ENCODE peak calls at places on chromosomes 3 and 15, in eight cellular contexts. One of them, this sample, is unnamed.

GRCh38 chr3:187705164-187705563 is 2.8 kb upstream of the RTP2 start:
- DNase-seq in AG04449: no peak
- DNase-seq in AG08396: peak; percentile 41
- DNase-seq in ureter: no peak
- DNase-seq in RPMI7951: no peak
- DNase-seq in HT-29: no peak
- DNase-seq in kidney tubule cell: peak; percentile 23
- DNase-seq in HCEC 1CT: no peak
- DNase-seq in this sample: no peak

GRCh38 chr15:96346409-96346808 is 15.9 kb downstream of the NR2F2 start:
- DNase-seq in RPMI7951: no peak
- DNase-seq in HT-29: no peak
- DNase-seq in AG04449: no peak
- DNase-seq in ureter: no peak
- DNase-seq in kidney tubule cell: peak; percentile 29
- DNase-seq in AG08396: no peak
- DNase-seq in HCEC 1CT: no peak
- DNase-seq in this sample: no peak

GRCh38 chr3:107560166-107560565 is 37.4 kb downstream of the BBX start:
- DNase-seq in kidney tubule cell: no peak
- DNase-seq in ureter: no peak
- DNase-seq in HT-29: no peak
- DNase-seq in AG04449: no peak
- DNase-seq in AG08396: no peak
- DNase-seq in HCEC 1CT: no peak
- DNase-seq in RPMI7951: no peak
- DNase-seq in this sample: no peak

GRCh38 chr3:14170569-14171159 is 7.7 kb downstream of the XPC start:
- DNase-seq in ureter: no peak
- DNase-seq in AG08396: peak; percentile 20
- DNase-seq in HCEC 1CT: peak; percentile 85
- DNase-seq in RPMI7951: peak; percentile 69
- DNase-seq in HT-29: no peak
- DNase-seq in AG04449: peak; percentile 42
- DNase-seq in kidney tubule cell: peak; percentile 29
- DNase-seq in this sample: no peak

GRCh38 chr15:101496198-101496986 is 6.9 kb upstream of the PCSK6 start:
- DNase-seq in ureter: no peak
- DNase-seq in kidney tubule cell: no peak
- DNase-seq in RPMI7951: no peak
- DNase-seq in AG04449: no peak
- DNase-seq in HCEC 1CT: no peak
- DNase-seq in HT-29: no peak
- DNase-seq in AG08396: no peak
- DNase-seq in this sample: no peak

GRCh38 chr15:98441599-98441998 is 206.7 kb upstream of the IGF1R start:
- DNase-seq in HT-29: no peak
- DNase-seq in ureter: no peak
- DNase-seq in HCEC 1CT: no peak
- DNase-seq in RPMI7951: no peak
- DNase-seq in kidney tubule cell: no peak
- DNase-seq in AG08396: no peak
- DNase-seq in AG04449: no peak
- DNase-seq in this sample: no peak

GRCh38 chr3:101066776-101067175 is 73.6 kb upstream of the ABI3BP start:
- DNase-seq in ureter: no peak
- DNase-seq in RPMI7951: peak; percentile 75
- DNase-seq in HT-29: no peak
- DNase-seq in HCEC 1CT: peak; percentile 6
- DNase-seq in AG04449: no peak
- DNase-seq in kidney tubule cell: peak; percentile 29
- DNase-seq in AG08396: no peak
- DNase-seq in this sample: no peak

GRCh38 chr3:49534581-49535495 is 19.4 kb upstream of the BSN start:
- DNase-seq in ureter: no peak
- DNase-seq in kidney tubule cell: peak; percentile 69
- DNase-seq in AG04449: no peak
- DNase-seq in AG08396: no peak
- DNase-seq in HT-29: peak; percentile 8
- DNase-seq in HCEC 1CT: no peak
- DNase-seq in RPMI7951: no peak
- DNase-seq in this sample: peak; percentile 59

GRCh38 chr3:55609230-55610100 is 122.4 kb upstream of the WNT5A start:
- DNase-seq in HT-29: no peak
- DNase-seq in AG08396: no peak
- DNase-seq in HCEC 1CT: no peak
- DNase-seq in ureter: no peak
- DNase-seq in kidney tubule cell: no peak
- DNase-seq in RPMI7951: no peak
- DNase-seq in AG04449: no peak
- DNase-seq in this sample: no peak

GRCh38 chr3:127350172-127351050 is 62.6 kb upstream of the PRR20G start:
- DNase-seq in RPMI7951: no peak
- DNase-seq in AG08396: no peak
- DNase-seq in AG04449: no peak
- DNase-seq in ureter: peak; percentile 39
- DNase-seq in kidney tubule cell: no peak
- DNase-seq in HCEC 1CT: no peak
- DNase-seq in HT-29: no peak
- DNase-seq in this sample: no peak

GRCh38 chr3:145094355-145094941 is 1066.5 kb downstream of the PLOD2 start:
- DNase-seq in kidney tubule cell: peak; percentile 26
- DNase-seq in AG08396: peak; percentile 18
- DNase-seq in HT-29: peak; percentile 43
- DNase-seq in HCEC 1CT: peak; percentile 37
- DNase-seq in ureter: no peak
- DNase-seq in AG04449: no peak
- DNase-seq in RPMI7951: peak; percentile 20
- DNase-seq in this sample: peak; percentile 38

GRCh38 chr15:95734422-95735316 is 595.8 kb upstream of the NR2F2 start:
- DNase-seq in kidney tubule cell: peak; percentile 38
- DNase-seq in AG08396: no peak
- DNase-seq in RPMI7951: peak; percentile 32
- DNase-seq in HT-29: peak; percentile 12
- DNase-seq in AG04449: no peak
- DNase-seq in ureter: no peak
- DNase-seq in HCEC 1CT: no peak
- DNase-seq in this sample: no peak

GRCh38 chr3:54836876-54837275 is 91.0 kb downstream of the LRTM1 start:
- DNase-seq in kidney tubule cell: peak; percentile 46
- DNase-seq in HT-29: no peak
- DNase-seq in ureter: no peak
- DNase-seq in AG08396: no peak
- DNase-seq in HCEC 1CT: no peak
- DNase-seq in AG04449: no peak
- DNase-seq in RPMI7951: peak; percentile 62
- DNase-seq in this sample: peak; percentile 44

GRCh38 chr3:99638244-99638948 is at the start of gene COL8A1:
- DNase-seq in kidney tubule cell: peak; percentile 86
- DNase-seq in HCEC 1CT: peak; percentile 79
- DNase-seq in RPMI7951: peak; percentile 81
- DNase-seq in AG04449: no peak
- DNase-seq in HT-29: no peak
- DNase-seq in ureter: peak; percentile 54
- DNase-seq in AG08396: peak; percentile 45
- DNase-seq in this sample: peak; percentile 74

GRCh38 chr15:59298255-59298856 is 74.3 kb downstream of the MYO1E start:
- DNase-seq in HT-29: peak; percentile 69
- DNase-seq in RPMI7951: peak; percentile 33
- DNase-seq in AG04449: no peak
- DNase-seq in ureter: no peak
- DNase-seq in HCEC 1CT: no peak
- DNase-seq in AG08396: no peak
- DNase-seq in kidney tubule cell: peak; percentile 98
- DNase-seq in this sample: peak; percentile 68

GRCh38 chr15:34737379-34737928 is 17.3 kb downstream of the GJD2 start:
- DNase-seq in AG08396: peak; percentile 27
- DNase-seq in kidney tubule cell: peak; percentile 33
- DNase-seq in ureter: no peak
- DNase-seq in AG04449: no peak
- DNase-seq in RPMI7951: peak; percentile 11
- DNase-seq in HCEC 1CT: peak; percentile 5
- DNase-seq in HT-29: no peak
- DNase-seq in this sample: no peak

GRCh38 chr3:190696777-190697501 is 165.6 kb downstream of the GMNC start:
- DNase-seq in kidney tubule cell: peak; percentile 33
- DNase-seq in HT-29: peak; percentile 61
- DNase-seq in HCEC 1CT: peak; percentile 24
- DNase-seq in AG08396: no peak
- DNase-seq in AG04449: no peak
- DNase-seq in RPMI7951: peak; percentile 42
- DNase-seq in ureter: no peak
- DNase-seq in this sample: peak; percentile 28

GRCh38 chr15:25863067-25863967 is at the start of gene ATP10A:
- DNase-seq in ureter: no peak
- DNase-seq in kidney tubule cell: peak; percentile 57
- DNase-seq in HT-29: no peak
- DNase-seq in RPMI7951: peak; percentile 2
- DNase-seq in AG04449: no peak
- DNase-seq in HCEC 1CT: peak; percentile 12
- DNase-seq in AG08396: peak; percentile 79
- DNase-seq in this sample: peak; percentile 25

GRCh38 chr15:89198934-89199333 is 22.4 kb downstream of the RLBP1 start:
- DNase-seq in HCEC 1CT: no peak
- DNase-seq in ureter: no peak
- DNase-seq in AG04449: no peak
- DNase-seq in kidney tubule cell: no peak
- DNase-seq in AG08396: no peak
- DNase-seq in HT-29: no peak
- DNase-seq in RPMI7951: peak; percentile 58
- DNase-seq in this sample: no peak

GRCh38 chr3:186108106-186108940 is 566 bp downstream of the ETV5 start:
- DNase-seq in RPMI7951: peak; percentile 73
- DNase-seq in HT-29: peak; percentile 54
- DNase-seq in AG08396: peak; percentile 80
- DNase-seq in HCEC 1CT: peak; percentile 61
- DNase-seq in AG04449: no peak
- DNase-seq in kidney tubule cell: peak; percentile 55
- DNase-seq in ureter: peak; percentile 49
- DNase-seq in this sample: peak; percentile 64

GRCh38 chr3:130354430-130354829 is 9.0 kb downstream of the COL6A5 start:
- DNase-seq in kidney tubule cell: no peak
- DNase-seq in AG08396: no peak
- DNase-seq in HT-29: no peak
- DNase-seq in HCEC 1CT: no peak
- DNase-seq in RPMI7951: peak; percentile 51
- DNase-seq in ureter: no peak
- DNase-seq in AG04449: no peak
- DNase-seq in this sample: no peak

GRCh38 chr15:52078876-52079700 is 33.5 kb downstream of the BCL2L10 start:
- DNase-seq in HCEC 1CT: peak; percentile 51
- DNase-seq in ureter: peak; percentile 71
- DNase-seq in AG08396: peak; percentile 45
- DNase-seq in AG04449: no peak
- DNase-seq in HT-29: peak; percentile 84
- DNase-seq in RPMI7951: peak; percentile 66
- DNase-seq in kidney tubule cell: peak; percentile 60
- DNase-seq in this sample: no peak

This sample was measured in Caki2.